ENCODE peak calls at places on chromosomes 13 and 19, in five cellular contexts. O is GM23248, B is SK-N-SH, A is PC-3, E is hepatocyte. K is an unnamed sample.

GRCh38 chr19:29890392-29890791 is 51.6 kb upstream of the URI1 start:
- DNase-seq in E (no peak), O (no peak), A (no peak), B (no peak), K (no peak)

GRCh38 chr13:83065136-83065535 is 817.1 kb downstream of the SLITRK1 start:
- DNase-seq in B (no peak), A (no peak), O (peak), E (peak), K (no peak)

GRCh38 chr19:29528350-29528945 is 2.7 kb downstream of the VSTM2B start:
- DNase-seq in E (peak), O (peak), B (peak), A (peak), K (peak)

GRCh38 chr13:18212873-18213272 is 968.8 kb downstream of the TUBA3C start:
- DNase-seq in A (no peak), O (no peak), B (no peak), E (no peak), K (no peak)

GRCh38 chr13:110329798-110330461 is 22.8 kb downstream of the COL4A2 start:
- DNase-seq in O (peak), B (no peak), A (no peak), E (no peak), K (peak)

GRCh38 chr19:11577451-11578341 is at the start of gene ACP5:
- DNase-seq in B (peak), E (no peak), O (no peak), A (no peak), K (no peak)

GRCh38 chr13:77492982-77493381 is 42.5 kb upstream of the SCEL start:
- DNase-seq in E (peak), A (peak), O (peak), B (peak), K (no peak)

GRCh38 chr19:29809795-29810503 is 1.8 kb upstream of the CCNE1 start:
- DNase-seq in O (no peak), A (no peak), E (no peak), B (no peak), K (no peak)

GRCh38 chr13:98937911-98938381 is 39.9 kb downstream of the DOCK9 start:
- DNase-seq in O (no peak), A (no peak), E (no peak), B (no peak), K (peak)

GRCh38 chr19:32224371-32225244 is 120.8 kb upstream of the ZNF507 start:
- DNase-seq in E (peak), O (peak), A (peak), B (peak), K (peak)

GRCh38 chr19:38265213-38265861 is 964 bp downstream of the SPINT2 start:
- DNase-seq in B (no peak), O (no peak), A (peak), E (peak), K (no peak)

GRCh38 chr13:34358811-34359513 is 541.0 kb downstream of the RFC3 start:
- DNase-seq in A (peak), E (no peak), B (no peak), O (peak), K (no peak)

GRCh38 chr19:44813331-44814131 is 4.6 kb downstream of the BCAM start:
- DNase-seq in O (no peak), E (no peak), B (no peak), A (no peak), K (no peak)

GRCh38 chr13:51879133-51879532 is 17.4 kb downstream of the CCDC70 start:
- DNase-seq in A (no peak), B (no peak), O (no peak), E (no peak), K (no peak)

GRCh38 chr13:41467546-41467945 is 10.2 kb downstream of the RGCC start:
- DNase-seq in A (no peak), E (no peak), B (no peak), O (no peak), K (no peak)

GRCh38 chr13:79491715-79492114 is 10.8 kb downstream of the NDFIP2 start:
- DNase-seq in B (no peak), E (no peak), O (peak), A (peak), K (no peak)

GRCh38 chr19:21912654-21913053 is 76.7 kb upstream of the ZNF43 start:
- DNase-seq in B (no peak), E (no peak), O (no peak), A (no peak), K (no peak)

GRCh38 chr13:110971486-110971885 is 56.6 kb upstream of the ANKRD10 start:
- DNase-seq in O (no peak), E (no peak), A (peak), B (no peak), K (no peak)

GRCh38 chr13:48043789-48044503 is 6.4 kb downstream of the NUDT15 start:
- DNase-seq in O (peak), B (no peak), E (no peak), A (peak), K (no peak)
- H3K4me3 ChIP-seq in O (peak), B (peak), E (no peak), A (no peak), K (no peak)

GRCh38 chr19:17405250-17406038 is at the start of gene BST2:
- DNase-seq in E (peak), A (no peak), B (peak), O (peak), K (peak)

GRCh38 chr19:17402982-17403855 is 2.2 kb downstream of the BST2 start:
- DNase-seq in O (peak), A (no peak), E (peak), B (peak), K (peak)

GRCh38 chr19:17404621-17405249 is 695 bp downstream of the BST2 start:
- DNase-seq in O (no peak), E (no peak), B (peak), A (no peak), K (no peak)

GRCh38 chr19:17406039-17406886 is 833 bp upstream of the BST2 start:
- DNase-seq in O (no peak), E (no peak), B (peak), A (no peak), K (no peak)

DNA sequence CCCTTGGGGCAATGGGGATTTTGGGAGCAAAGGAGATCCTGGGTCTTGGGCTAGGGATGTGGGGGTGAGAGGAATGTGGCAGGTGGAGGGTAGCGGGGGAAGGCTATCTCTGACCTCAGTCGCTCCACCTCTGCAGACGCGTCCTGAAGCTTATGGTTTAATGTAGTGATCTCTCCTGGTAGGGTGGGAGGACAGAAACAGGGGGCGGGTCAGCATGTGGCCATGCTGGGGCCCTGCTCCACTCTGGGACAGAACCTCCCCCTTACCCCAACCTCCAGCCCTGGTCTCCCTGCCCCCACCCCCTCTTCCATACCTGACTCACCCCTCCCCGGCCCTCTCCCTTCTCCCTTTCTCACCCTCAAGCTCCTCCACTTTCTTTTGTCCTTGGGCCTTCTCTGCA is 1.4 kb downstream of the BST2 start:
- DNase-seq in E (no peak), B (no peak), O (no peak), A (no peak), K (no peak)
- H3K4me2 ChIP-seq in E (peak), B (no peak), O (no peak), A (no peak), K (peak)

GRCh38 chr19:50720921-50721291 is 1.3 kb upstream of the SHANK1 start:
- DNase-seq in B (no peak), A (peak), O (peak), E (no peak), K (peak)
- TF ChIP-seq EZH2phosphoT487 in B (no peak), A (no peak), O (no peak), E (no peak), K (no peak)

GRCh38 chr19:16203256-16204004 is 5.7 kb downstream of the AP1M1 start:
- DNase-seq in E (no peak), A (no peak), O (no peak), B (no peak), K (no peak)
- H3K4me3 ChIP-seq in E (no peak), A (no peak), O (no peak), B (no peak), K (no peak)

GRCh38 chr19:55622242-55622969 is 2.0 kb downstream of the ZNF784 start:
- DNase-seq in E (no peak), B (no peak), O (no peak), A (no peak), K (no peak)
- H3K4me2 ChIP-seq in E (no peak), B (no peak), O (no peak), A (no peak), K (no peak)

K was measured in neural progenitor cell.